ENCODE peak calls at places on chromosomes 6 and 20, in nine cellular contexts. A, W, M, K, Q, F, X, V and L are unnamed samples.

GRCh38 chr6:48881551-48881950 is 581.5 kb downstream of the MMUT start:
- DNase-seq in A (no peak), W (no peak), M (no peak), K (no peak), Q (no peak), F (peak), X (no peak), V (no peak), L (peak)

GRCh38 chr6:35613762-35614161 is 75.0 kb downstream of the FKBP5 start:
- DNase-seq in A (no peak), W (no peak), M (no peak), K (no peak), Q (no peak), F (no peak), X (no peak), V (no peak), L (no peak)

GRCh38 chr6:107697682-107698081 is 126.4 kb downstream of the SCML4 start:
- DNase-seq in A (no peak), W (no peak), M (no peak), K (no peak), Q (no peak), F (peak), X (peak), V (no peak), L (peak)

GRCh38 chr20:14583413-14583812 is 246.0 kb upstream of the FLRT3 start:
- DNase-seq in A (no peak), W (no peak), M (no peak), K (no peak), Q (no peak), F (no peak), X (peak), V (no peak), L (no peak)

GRCh38 chr6:137832110-137832509 is 34.9 kb upstream of the TNFAIP3 start:
- DNase-seq in A (peak), W (peak), M (no peak), K (no peak), Q (no peak), F (peak), X (peak), V (no peak), L (peak)

GRCh38 chr20:8361008-8361652 is 229.1 kb downstream of the PLCB1 start:
- DNase-seq in A (no peak), W (peak), M (no peak), K (peak), Q (no peak), F (peak), X (peak), V (no peak), L (peak)

GRCh38 chr6:56091159-56091869 is 156.1 kb downstream of the COL21A1 start:
- DNase-seq in A (peak), W (peak), M (no peak), K (peak), Q (no peak), F (peak), X (peak), V (no peak), L (peak)

GRCh38 chr6:104537185-104537584 is 322.5 kb downstream of the HACE1 start:
- DNase-seq in A (peak), W (peak), M (no peak), K (peak), Q (no peak), F (peak), X (peak), V (no peak), L (peak)

GRCh38 chr20:20225325-20225724 is 142.6 kb upstream of the INSM1 start:
- DNase-seq in A (no peak), W (no peak), M (no peak), K (no peak), Q (no peak), F (no peak), X (no peak), V (no peak), L (no peak)

GRCh38 chr20:45163071-45163803 is 11.5 kb upstream of the PI3 start:
- DNase-seq in A (no peak), W (no peak), M (no peak), K (no peak), Q (no peak), F (no peak), X (no peak), V (no peak), L (no peak)

GRCh38 chr6:168367285-168367720 is 47.7 kb upstream of the DACT2 start:
- DNase-seq in A (no peak), W (no peak), M (no peak), K (no peak), Q (no peak), F (no peak), X (no peak), V (no peak), L (no peak)

GRCh38 chr6:130034815-130035146 is 16.4 kb downstream of the L3MBTL3 start:
- DNase-seq in A (no peak), W (no peak), M (no peak), K (no peak), Q (no peak), F (no peak), X (no peak), V (no peak), L (no peak)

GRCh38 chr6:96836579-96837137 is 619 bp downstream of the GPR63 start:
- DNase-seq in A (no peak), W (peak), M (peak), K (peak), Q (no peak), F (peak), X (peak), V (no peak), L (no peak)

GRCh38 chr20:10131612-10132345 is 86.9 kb upstream of the SNAP25 start:
- DNase-seq in A (peak), W (peak), M (peak), K (peak), Q (no peak), F (peak), X (peak), V (no peak), L (peak)

GRCh38 chr6:130406935-130407532 is 41.2 kb downstream of the TMEM200A start:
- DNase-seq in A (no peak), W (no peak), M (no peak), K (no peak), Q (no peak), F (no peak), X (no peak), V (no peak), L (no peak)

GRCh38 chr20:35506872-35507638 is 22.4 kb downstream of the C20orf173 start:
- DNase-seq in A (no peak), W (peak), M (no peak), K (peak), Q (no peak), F (no peak), X (peak), V (no peak), L (no peak)

GRCh38 chr20:21564127-21564773 is 50.4 kb upstream of the NKX2-2 start:
- DNase-seq in A (no peak), W (no peak), M (no peak), K (no peak), Q (no peak), F (no peak), X (no peak), V (no peak), L (no peak)

GRCh38 chr20:39880890-39881289 is 808.1 kb downstream of the MAFB start:
- DNase-seq in A (no peak), W (no peak), M (peak), K (peak), Q (no peak), F (peak), X (peak), V (no peak), L (no peak)

GRCh38 chr6:138546733-138547185 is 47.5 kb upstream of the NHSL1 start:
- DNase-seq in A (no peak), W (peak), M (no peak), K (peak), Q (no peak), F (no peak), X (peak), V (no peak), L (no peak)

GRCh38 chr20:5931411-5931810 is 18.9 kb downstream of the TRMT6 start:
- DNase-seq in A (no peak), W (no peak), M (no peak), K (no peak), Q (no peak), F (no peak), X (no peak), V (no peak), L (no peak)

GRCh38 chr6:82843291-82843885 is 222.3 kb downstream of the UBE3D start:
- DNase-seq in A (no peak), W (no peak), M (no peak), K (no peak), Q (no peak), F (peak), X (no peak), V (no peak), L (no peak)

GRCh38 chr20:36574278-36575065 is 1.1 kb downstream of the TGIF2 start:
- DNase-seq in A (no peak), W (peak), M (peak), K (peak), Q (peak), F (peak), X (peak), V (peak), L (no peak)

GRCh38 chr6:148508401-148509151 is 165.9 kb downstream of the SASH1 start:
- DNase-seq in A (peak), W (no peak), M (peak), K (peak), Q (no peak), F (peak), X (peak), V (no peak), L (no peak)

GRCh38 chr6:31769684-31770371 is 7.3 kb downstream of the VWA7 start:
- DNase-seq in A (no peak), W (peak), M (peak), K (peak), Q (peak), F (peak), X (peak), V (peak), L (no peak)

GRCh38 chr6:98636941-98637340 is 197.4 kb upstream of the POU3F2 start:
- DNase-seq in A (no peak), W (no peak), M (no peak), K (no peak), Q (no peak), F (no peak), X (no peak), V (no peak), L (no peak)

GRCh38 chr6:129709451-129709908 is 497 bp downstream of the ARHGAP18 start:
- DNase-seq in A (peak), W (peak), M (no peak), K (peak), Q (no peak), F (peak), X (peak), V (no peak), L (peak)

GRCh38 chr6:111591370-111591900 is 14.2 kb downstream of the TRAF3IP2 start:
- DNase-seq in A (peak), W (peak), M (peak), K (peak), Q (no peak), F (peak), X (peak), V (no peak), L (peak)

GRCh38 chr6:135182993-135183531 is 2.0 kb downstream of the MYB start:
- DNase-seq in A (no peak), W (no peak), M (no peak), K (no peak), Q (peak), F (no peak), X (no peak), V (peak), L (no peak)

GRCh38 chr20:3318226-3318884 is 79.4 kb upstream of the SLC4A11 start:
- DNase-seq in A (no peak), W (no peak), M (no peak), K (no peak), Q (no peak), F (no peak), X (no peak), V (no peak), L (no peak)

GRCh38 chr6:113290684-113291083 is 566.5 kb upstream of the MARCKS start:
- DNase-seq in A (no peak), W (no peak), M (no peak), K (no peak), Q (no peak), F (no peak), X (no peak), V (no peak), L (no peak)

GRCh38 chr6:167825759-167826229 is 917 bp upstream of the AFDN start:
- DNase-seq in A (no peak), W (no peak), M (no peak), K (peak), Q (no peak), F (no peak), X (no peak), V (no peak), L (no peak)

GRCh38 chr20:49460131-49460530 is 22.3 kb downstream of the KCNB1 start:
- DNase-seq in A (no peak), W (no peak), M (no peak), K (no peak), Q (no peak), F (no peak), X (no peak), V (no peak), L (no peak)

GRCh38 chr20:44706371-44707258 is 8.6 kb upstream of the CCN5 start:
- DNase-seq in A (peak), W (no peak), M (no peak), K (no peak), Q (no peak), F (peak), X (no peak), V (no peak), L (peak)

GRCh38 chr20:3282271-3283221 is 43.6 kb upstream of the SLC4A11 start:
- DNase-seq in A (no peak), W (no peak), M (peak), K (no peak), Q (no peak), F (no peak), X (no peak), V (no peak), L (no peak)

GRCh38 chr20:51493346-51493791 is 49.1 kb downstream of the NFATC2 start:
- DNase-seq in A (no peak), W (no peak), M (no peak), K (no peak), Q (no peak), F (no peak), X (no peak), V (no peak), L (no peak)

GRCh38 chr6:148239215-148239614 is 103.4 kb upstream of the SASH1 start:
- DNase-seq in A (no peak), W (no peak), M (no peak), K (peak), Q (no peak), F (no peak), X (no peak), V (no peak), L (no peak)

GRCh38 chr20:62936996-62937352 is 973 bp upstream of the GID8 start:
- DNase-seq in A (no peak), W (peak), M (peak), K (peak), Q (no peak), F (peak), X (peak), V (no peak), L (no peak)

GRCh38 chr6:135179920-135180457 is 1.1 kb upstream of the MYB start:
- DNase-seq in A (no peak), W (no peak), M (peak), K (no peak), Q (peak), F (no peak), X (no peak), V (peak), L (no peak)

GRCh38 chr20:44170796-44171410 is 16.1 kb downstream of the JPH2 start:
- DNase-seq in A (no peak), W (no peak), M (no peak), K (no peak), Q (no peak), F (no peak), X (peak), V (no peak), L (no peak)